ENCODE peak calls at places on chromosomes 13 and 19, in seven cellular contexts. N is GM13977; O is OCI-M1; X is NCI-H2081; B is HT-29; E is activated CD4-positive, alpha-beta T cell treated with anti-CD3 and anti-CD28 coated beads, Interleukin-2, amount 50 U/mL, for 24 hours; U is progenitor cell of endocrine pancreas. J is an unnamed sample.

GRCh38 chr19:55600336-55601028 is 394 bp downstream of the ZNF524 start:
- DNase-seq in O (no peak), B (peak), E (no peak), X (peak), N (peak), U (peak), J (no peak)

GRCh38 chr13:26695891-26696311 is 64.7 kb downstream of the GPR12 start:
- DNase-seq in N (no peak), U (no peak), O (no peak), B (no peak), E (no peak), X (no peak), J (no peak)

GRCh38 chr13:26221721-26222522 is at the start of gene RNF6:
- DNase-seq in X (peak), N (peak), B (peak), E (peak), U (peak), O (peak), J (peak)

GRCh38 chr19:42284641-42285341 is 15.7 kb downstream of the CIC start:
- DNase-seq in U (no peak), E (no peak), B (peak), O (peak), N (no peak), X (no peak), J (no peak)

GRCh38 chr13:99322297-99323103 is 15.3 kb upstream of the GPR183 start:
- DNase-seq in X (no peak), B (no peak), O (peak), E (peak), U (no peak), N (peak), J (no peak)

GRCh38 chr19:23116802-23117571 is at the start of gene ZNF730:
- DNase-seq in U (peak), E (peak), B (no peak), X (peak), O (peak), N (peak), J (no peak)

GRCh38 chr19:47573076-47574026 is at the start of gene ZNF541:
- DNase-seq in U (no peak), B (no peak), E (peak), N (no peak), O (no peak), X (no peak), J (no peak)

GRCh38 chr13:74288361-74288911 is 154.2 kb upstream of the KLF12 start:
- DNase-seq in U (no peak), E (no peak), N (no peak), X (peak), O (no peak), B (peak), J (no peak)

GRCh38 chr19:44725251-44725650 is 23.3 kb upstream of the BCL3 start:
- DNase-seq in O (no peak), N (no peak), E (no peak), U (no peak), X (no peak), B (peak), J (peak)

GRCh38 chr13:110471156-110471832 is 90.2 kb downstream of the RAB20 start:
- DNase-seq in N (peak), B (no peak), X (no peak), E (no peak), U (no peak), O (no peak), J (no peak)

GRCh38 chr13:79483302-79483701 is 2.3 kb downstream of the NDFIP2 start:
- DNase-seq in N (no peak), B (no peak), X (no peak), U (no peak), O (no peak), E (no peak), J (peak)

GRCh38 chr19:35143231-35143715 is at the start of gene FXYD7:
- DNase-seq in U (no peak), O (no peak), E (no peak), N (no peak), X (no peak), B (no peak), J (no peak)

GRCh38 chr19:50328257-50329145 is 676 bp downstream of the KCNC3 start:
- DNase-seq in N (peak), B (peak), E (no peak), X (no peak), U (no peak), O (no peak), J (peak)

GRCh38 chr19:2636897-2637683 is 65.4 kb downstream of the GNG7 start:
- DNase-seq in E (peak), U (peak), X (no peak), O (peak), N (peak), B (no peak), J (no peak)

GRCh38 chr19:56942749-56943148 is 102.2 kb upstream of the PEG3 start:
- DNase-seq in B (no peak), U (peak), N (peak), X (no peak), E (no peak), O (no peak), J (no peak)

GRCh38 chr19:13835791-13836723 is 40.8 kb downstream of the ZSWIM4 start:
- DNase-seq in X (no peak), N (no peak), B (peak), O (no peak), E (no peak), U (no peak), J (peak)

GRCh38 chr13:65292488-65292901 is 1937.6 kb downstream of the PCDH9 start:
- DNase-seq in U (no peak), E (no peak), X (no peak), B (no peak), O (peak), N (no peak), J (no peak)

GRCh38 chr19:33796164-33797100 is at the start of gene KCTD15:
- DNase-seq in O (peak), X (peak), N (no peak), U (peak), E (no peak), B (no peak), J (peak)

GRCh38 chr13:86572115-86572514 is 772.9 kb upstream of the SLITRK6 start:
- DNase-seq in B (no peak), E (no peak), X (no peak), N (no peak), U (no peak), O (peak), J (no peak)

GRCh38 chr13:48593551-48593950 is 60.2 kb upstream of the CYSLTR2 start:
- DNase-seq in O (no peak), X (no peak), E (no peak), U (no peak), N (no peak), B (no peak), J (no peak)

GRCh38 chr19:40139533-40140287 is 49.0 kb upstream of the ZNF780A start:
- DNase-seq in B (peak), X (peak), N (peak), E (no peak), U (no peak), O (peak), J (peak)

GRCh38 chr19:12984143-12984627 is 11.1 kb upstream of the NFIX start:
- DNase-seq in E (no peak), N (no peak), B (no peak), X (no peak), O (no peak), U (no peak), J (no peak)

GRCh38 chr13:42035905-42036521 is 12.4 kb upstream of the DGKH start:
- DNase-seq in N (no peak), X (no peak), B (no peak), O (no peak), E (no peak), U (no peak), J (no peak)

GRCh38 chr19:16134510-16134909 is 9.0 kb upstream of the HSH2D start:
- DNase-seq in U (no peak), X (no peak), B (no peak), O (no peak), N (peak), E (no peak), J (no peak)

GRCh38 chr13:44048326-44048725 is 168.6 kb downstream of the LACC1 start:
- DNase-seq in O (peak), U (no peak), B (peak), E (no peak), X (no peak), N (no peak), J (no peak)

GRCh38 chr19:1863638-1864479 is 480 bp upstream of the KLF16 start:
- DNase-seq in O (peak), B (peak), X (peak), E (peak), U (peak), N (peak), J (peak)

GRCh38 chr19:12374026-12374425 is 8.5 kb upstream of the ZNF442 start:
- DNase-seq in N (no peak), X (no peak), O (no peak), U (no peak), B (no peak), E (no peak), J (no peak)

GRCh38 chr13:82634946-82635345 is 1247.3 kb downstream of the SLITRK1 start:
- DNase-seq in U (no peak), X (no peak), B (no peak), N (no peak), O (no peak), E (no peak), J (no peak)

GRCh38 chr13:114145256-114145655 is 12.8 kb upstream of the RASA3 start:
- DNase-seq in E (no peak), U (no peak), B (no peak), O (no peak), N (no peak), X (no peak), J (no peak)

GRCh38 chr13:40453666-40454030 is 212.8 kb downstream of the FOXO1 start:
- DNase-seq in E (no peak), N (no peak), X (no peak), O (no peak), U (no peak), B (no peak), J (no peak)

GRCh38 chr13:20901668-20902437 is 693 bp downstream of the XPO4 start:
- DNase-seq in N (peak), X (peak), U (peak), B (peak), E (peak), O (peak), J (peak)

GRCh38 chr19:18225702-18226468 is at the start of gene PDE4C:
- DNase-seq in N (no peak), O (no peak), E (no peak), B (no peak), X (no peak), U (no peak), J (no peak)

GRCh38 chr19:56333506-56333905 is 18.9 kb upstream of the ZSCAN5A start:
- DNase-seq in E (peak), X (peak), U (peak), O (peak), N (peak), B (peak), J (peak)

GRCh38 chr19:10667867-10668266 is 13.7 kb downstream of the ILF3 start:
- DNase-seq in X (no peak), N (no peak), B (no peak), O (no peak), U (no peak), E (no peak), J (no peak)

GRCh38 chr13:40547545-40548322 is 118.7 kb downstream of the FOXO1 start:
- DNase-seq in B (no peak), E (no peak), X (no peak), O (no peak), N (no peak), U (no peak), J (no peak)

GRCh38 chr19:30070970-30071632 is 129.1 kb downstream of the URI1 start:
- DNase-seq in N (no peak), B (no peak), O (no peak), X (no peak), U (no peak), E (no peak), J (no peak)

GRCh38 chr13:101019126-101019525 is 344.5 kb upstream of the TMTC4 start:
- DNase-seq in X (no peak), O (no peak), U (no peak), B (no peak), E (no peak), N (no peak), J (no peak)